ENCODE peak calls at places on chromosomes 2 and 18, in six cellular contexts. A is IMR-90, X is neural crest cell, K is brain microvascular endothelial cell, M is WTC11, H is dorsolateral prefrontal cortex. L is an unnamed sample.

GRCh38 chr2:65546406-65546805 is 114.0 kb upstream of the SPRED2 start:
- DNase-seq in A (no peak), X (no peak), K (no peak), M (no peak), H (no peak), L (no peak)

GRCh38 chr2:28252308-28252707 is 140.3 kb upstream of the FOSL2 start:
- DNase-seq in A (no peak), X (no peak), K (no peak), M (no peak), H (no peak), L (no peak)

GRCh38 chr2:177265834-177266817 is 1.6 kb upstream of the NFE2L2 start:
- DNase-seq in A (peak), X (no peak), K (no peak), M (no peak), H (no peak), L (peak)

GRCh38 chr2:172970660-172971059 is 105.0 kb upstream of the MAP3K20 start:
- DNase-seq in A (no peak), X (no peak), K (no peak), M (no peak), H (no peak), L (no peak)

GRCh38 chr2:193556766-193557470 is 1362.2 kb upstream of the TMEFF2 start:
- DNase-seq in A (no peak), X (no peak), K (peak), M (no peak), H (no peak), L (peak)

GRCh38 chr2:44075536-44075935 is 79.7 kb upstream of the LRPPRC start:
- DNase-seq in A (peak), X (no peak), K (no peak), M (no peak), H (peak), L (peak)

GRCh38 chr2:203928849-203929248 is 7.7 kb upstream of the ICOS start:
- DNase-seq in A (peak), X (no peak), K (no peak), M (no peak), H (no peak), L (peak)

GRCh38 chr2:16773080-16773713 is 107.6 kb upstream of the CYRIA start:
- DNase-seq in A (peak), X (peak), K (peak), M (peak), H (no peak), L (peak)

GRCh38 chr2:129934044-129934822 is 45.2 kb upstream of the RAB6C start:
- DNase-seq in A (no peak), X (no peak), K (no peak), M (peak), H (no peak), L (no peak)

GRCh38 chr2:64177315-64177714 is 33.1 kb upstream of the PELI1 start:
- DNase-seq in A (peak), X (no peak), K (peak), M (no peak), H (no peak), L (no peak)

GRCh38 chr2:176115883-176116813 is at the start of gene HOXD10:
- DNase-seq in A (no peak), X (no peak), K (no peak), M (peak), H (no peak), L (no peak)

GRCh38 chr18:6058941-6059340 is 163.6 kb upstream of the TMEM200C start:
- DNase-seq in A (peak), X (peak), K (peak), M (no peak), H (peak), L (peak)

GRCh38 chr2:30683240-30683956 is 123.8 kb downstream of the CAPN13 start:
- DNase-seq in A (no peak), X (no peak), K (no peak), M (no peak), H (no peak), L (no peak)

GRCh38 chr2:1972428-1972827 is 228.1 kb upstream of the PXDN start:
- DNase-seq in A (no peak), X (no peak), K (peak), M (no peak), H (peak), L (peak)

GRCh38 chr2:870426-870825 is 80.2 kb upstream of the SNTG2 start:
- DNase-seq in A (no peak), X (no peak), K (no peak), M (no peak), H (peak), L (no peak)

GRCh38 chr18:31057031-31057430 is 14.5 kb upstream of the DSC3 start:
- DNase-seq in A (no peak), X (no peak), K (no peak), M (no peak), H (no peak), L (no peak)

GRCh38 chr2:3325458-3326181 is 52.0 kb downstream of the EIPR1 start:
- DNase-seq in A (no peak), X (no peak), K (no peak), M (no peak), H (no peak), L (no peak)

GRCh38 chr2:222319576-222320440 is 21.0 kb upstream of the PAX3 start:
- DNase-seq in A (no peak), X (peak), K (no peak), M (peak), H (no peak), L (no peak)

GRCh38 chr2:218645126-218645525 is 14.3 kb downstream of the ZNF142 start:
- DNase-seq in A (peak), X (no peak), K (peak), M (no peak), H (no peak), L (peak)

GRCh38 chr18:11751305-11752115 is 62.4 kb downstream of the GNAL start:
- DNase-seq in A (no peak), X (peak), K (no peak), M (peak), H (peak), L (no peak)

GRCh38 chr2:11234309-11234708 is 79.0 kb downstream of the SLC66A3 start:
- DNase-seq in A (peak), X (no peak), K (no peak), M (no peak), H (no peak), L (no peak)

GRCh38 chr2:159640176-159640575 is 23.8 kb upstream of the BAZ2B start:
- DNase-seq in A (no peak), X (no peak), K (no peak), M (no peak), H (no peak), L (no peak)

GRCh38 chr18:55404136-55404810 is 183.7 kb downstream of the TCF4 start:
- DNase-seq in A (no peak), X (no peak), K (no peak), M (no peak), H (no peak), L (no peak)

GRCh38 chr2:28378679-28379392 is 13.8 kb upstream of the FOSL2 start:
- DNase-seq in A (no peak), X (no peak), K (no peak), M (no peak), H (no peak), L (no peak)

GRCh38 chr18:36264283-36264682 is 33.2 kb upstream of the FHOD3 start:
- DNase-seq in A (no peak), X (no peak), K (no peak), M (no peak), H (no peak), L (no peak)

GRCh38 chr2:70828115-70828514 is 7.5 kb downstream of the CD207 start:
- DNase-seq in A (no peak), X (no peak), K (no peak), M (no peak), H (no peak), L (no peak)

GRCh38 chr2:160324161-160324768 is 124.2 kb upstream of the ITGB6 start:
- DNase-seq in A (peak), X (peak), K (peak), M (peak), H (no peak), L (peak)

GRCh38 chr18:70555046-70555445 is 266.2 kb downstream of the SOCS6 start:
- DNase-seq in A (no peak), X (no peak), K (no peak), M (no peak), H (no peak), L (no peak)

GRCh38 chr2:127195140-127196074 is 24.7 kb downstream of the CYP27C1 start:
- DNase-seq in A (no peak), X (no peak), K (no peak), M (no peak), H (no peak), L (no peak)

GRCh38 chr2:181123798-181124217 is 143.4 kb downstream of the UBE2E3 start:
- DNase-seq in A (no peak), X (no peak), K (peak), M (no peak), H (no peak), L (peak)

GRCh38 chr2:232634319-232635150 is 1.1 kb downstream of the EFHD1 start:
- DNase-seq in A (no peak), X (no peak), K (no peak), M (peak), H (no peak), L (no peak)

GRCh38 chr18:6752200-6752873 is 22.8 kb downstream of the ARHGAP28 start:
- DNase-seq in A (peak), X (no peak), K (peak), M (peak), H (no peak), L (peak)

GRCh38 chr2:219171231-219171651 is 1.4 kb upstream of the SLC23A3 start:
- DNase-seq in A (peak), X (peak), K (peak), M (peak), H (no peak), L (peak)

GRCh38 chr2:17995594-17995993 is 117.1 kb downstream of the KCNS3 start:
- DNase-seq in A (no peak), X (no peak), K (no peak), M (no peak), H (no peak), L (no peak)

GRCh38 chr18:72013512-72013911 is 530.6 kb downstream of the CBLN2 start:
- DNase-seq in A (no peak), X (no peak), K (no peak), M (no peak), H (no peak), L (peak)

DNA sequence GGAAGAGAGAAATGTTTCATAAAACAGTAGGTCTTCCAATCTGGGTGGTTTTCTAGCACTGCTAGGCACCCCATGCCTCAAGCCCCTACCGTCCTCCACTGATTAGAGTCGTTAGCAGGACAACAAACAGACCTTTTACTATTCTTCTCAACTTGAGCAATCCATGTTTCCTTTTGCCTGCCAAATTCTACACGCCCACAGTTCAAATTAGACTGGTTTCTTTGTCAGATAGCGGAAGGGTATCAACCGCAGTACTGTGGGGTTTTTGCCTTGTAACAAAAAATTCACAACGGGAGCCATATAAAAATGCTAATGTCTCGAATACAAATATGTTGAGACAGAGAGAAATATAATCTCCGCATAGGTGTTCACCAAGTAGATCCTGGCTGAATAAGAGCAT is 59.9 kb downstream of the VIT start:
- DNase-seq in A (no peak), X (no peak), K (no peak), M (no peak), H (no peak), L (no peak)
- TF ChIP-seq CTCF in A (no peak), X (no peak), K (no peak), M (no peak), H (no peak), L (no peak)

GRCh38 chr2:8679827-8680731 is 1.8 kb upstream of the ID2 start:
- DNase-seq in A (peak), X (no peak), K (no peak), M (no peak), H (no peak), L (peak)

GRCh38 chr2:8676915-8677645 is 4.8 kb upstream of the ID2 start:
- DNase-seq in A (peak), X (no peak), K (no peak), M (no peak), H (no peak), L (no peak)

GRCh38 chr2:8677646-8678592 is 3.9 kb upstream of the ID2 start:
- DNase-seq in A (peak), X (peak), K (peak), M (peak), H (no peak), L (peak)

GRCh38 chr2:8679567-8679826 is 2.4 kb upstream of the ID2 start:
- DNase-seq in A (no peak), X (no peak), K (no peak), M (no peak), H (no peak), L (no peak)

DNA sequence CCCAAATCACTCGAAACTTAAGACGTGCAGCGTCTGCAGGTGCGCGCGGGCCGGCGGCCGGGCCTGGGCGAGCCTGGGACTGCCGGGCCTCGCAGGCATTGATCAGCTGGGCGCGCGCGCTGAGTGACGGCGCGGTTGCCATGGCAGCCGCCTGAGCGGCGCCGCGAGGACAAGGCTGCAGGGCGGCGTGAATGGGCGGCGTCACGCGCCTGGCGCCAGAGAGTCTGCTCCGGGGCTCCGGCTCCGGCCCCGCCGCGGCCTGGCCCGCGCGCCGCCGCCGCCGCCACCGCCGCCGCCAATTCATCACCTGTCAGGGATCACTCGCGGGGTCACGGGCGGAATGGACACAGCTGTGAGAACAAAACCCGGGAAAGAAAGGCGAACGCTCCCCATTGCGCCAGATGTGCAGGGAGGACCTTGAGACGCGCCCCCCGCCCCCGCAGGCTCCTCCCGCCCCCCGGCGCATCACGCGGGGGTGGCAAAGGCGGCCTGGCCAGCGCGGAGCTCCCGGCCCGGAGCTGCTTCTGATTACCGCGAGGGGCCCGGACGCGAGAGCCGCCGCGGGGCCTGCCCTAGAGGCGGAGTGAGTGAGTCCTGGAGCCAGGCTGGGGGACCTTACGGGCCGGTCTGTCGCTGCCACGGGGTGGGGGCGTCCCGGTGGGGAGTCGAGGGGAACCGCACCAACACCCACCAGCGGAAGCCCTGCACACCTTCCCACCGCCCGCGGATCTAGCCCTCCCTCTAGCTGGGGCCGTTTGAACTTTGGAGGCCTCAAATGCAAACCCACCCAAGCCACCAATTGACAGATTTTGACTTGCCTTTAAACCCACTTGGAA is 2.9 kb upstream of the ID2 start:
- DNase-seq in A (peak), X (peak), K (peak), M (peak), H (peak), L (peak)
- TF ChIP-seq CTCF in A (peak), X (peak), K (peak), M (no peak), H (peak), L (no peak)

DNA sequence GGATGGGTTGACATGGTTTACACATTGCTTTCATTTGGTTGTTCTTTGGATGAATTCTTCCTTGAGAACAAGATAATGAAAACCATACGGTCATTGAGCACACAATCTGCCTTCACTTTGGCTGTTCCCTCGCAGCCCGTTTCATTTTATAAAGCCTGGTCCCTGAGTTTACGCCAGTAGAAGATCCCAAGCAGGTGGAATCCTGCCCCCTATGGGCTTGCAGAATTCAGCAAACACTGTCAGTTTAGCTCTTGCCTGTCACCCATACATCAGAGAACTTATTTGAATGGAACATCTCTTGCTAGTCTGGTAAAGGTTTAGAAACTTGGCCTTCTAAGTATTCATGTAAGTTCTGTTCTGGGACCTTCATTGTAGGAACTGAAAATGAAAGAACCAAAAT is 666.4 kb upstream of the ZEB2 start:
- DNase-seq in A (peak), X (no peak), K (no peak), M (peak), H (no peak), L (no peak)
- TF ChIP-seq CTCF in A (no peak), X (no peak), K (peak), M (peak), H (peak), L (no peak)

GRCh38 chr18:62810682-62811081 is 95.3 kb downstream of the PHLPP1 start:
- DNase-seq in A (no peak), X (no peak), K (no peak), M (no peak), H (no peak), L (no peak)

GRCh38 chr18:62809900-62810299 is 94.6 kb downstream of the PHLPP1 start:
- DNase-seq in A (peak), X (no peak), K (no peak), M (no peak), H (no peak), L (no peak)

GRCh38 chr18:62812891-62813290 is 97.5 kb downstream of the PHLPP1 start:
- DNase-seq in A (no peak), X (no peak), K (no peak), M (no peak), H (no peak), L (no peak)

GRCh38 chr18:62812242-62812641 is 96.9 kb downstream of the PHLPP1 start:
- DNase-seq in A (peak), X (no peak), K (peak), M (no peak), H (no peak), L (no peak)

DNA sequence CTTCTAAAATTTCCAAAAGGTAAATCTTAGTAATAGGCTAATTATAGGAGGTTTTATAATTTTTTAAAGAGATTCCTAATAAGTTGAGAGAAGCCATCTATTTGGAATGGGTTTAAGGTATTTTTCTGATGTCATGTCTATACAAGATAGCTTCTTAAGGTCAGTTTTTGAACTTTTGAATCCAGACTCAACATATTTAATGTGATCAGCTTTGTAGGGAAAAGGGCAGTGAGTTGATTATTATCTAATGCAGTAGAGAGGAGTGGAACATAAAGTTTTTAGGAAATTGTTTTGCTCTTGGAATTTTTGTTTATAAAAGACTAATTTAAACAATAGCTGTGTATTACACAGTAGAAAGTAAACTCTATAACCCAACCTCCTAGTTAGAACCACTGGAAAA is 96.3 kb downstream of the PHLPP1 start:
- DNase-seq in A (no peak), X (no peak), K (no peak), M (no peak), H (no peak), L (no peak)
- TF ChIP-seq CTCF in A (no peak), X (no peak), K (no peak), M (no peak), H (no peak), L (no peak)

GRCh38 chr18:10490401-10491289 is 35.2 kb upstream of the NAPG start:
- DNase-seq in A (no peak), X (no peak), K (no peak), M (peak), H (no peak), L (no peak)
- TF ChIP-seq CTCF in A (no peak), X (peak), K (no peak), M (no peak), H (peak), L (no peak)

GRCh38 chr2:35228584-35228983 is 1127.0 kb upstream of the CRIM1 start:
- DNase-seq in A (no peak), X (no peak), K (no peak), M (no peak), H (no peak), L (no peak)
- TF ChIP-seq CTCF in A (no peak), X (no peak), K (no peak), M (no peak), H (no peak), L (no peak)